ENCODE peak calls at places on chromosomes 13 and 19, in eight cellular contexts. K is stomach; H is CD8-positive, alpha-beta T cell; R is tibial artery; J is tibial nerve; P is uterus; Y is psoas muscle; F is SK-N-SH. M is an unnamed sample. For H3K4me1, the result is how much of the 10 kb centered on the place peaks cover.

GRCh38 chr19:29871143-29871542 is 59.4 kb downstream of the CCNE1 start:
- DNase-seq in K (no peak), H (no peak), R (no peak), J (no peak), P (no peak), Y (no peak), F (no peak), M (peak)

GRCh38 chr19:7515471-7516226 is at the start of gene ZNF358:
- DNase-seq in K (peak), H (no peak), R (peak), J (peak), P (peak), Y (peak), F (peak), M (peak)

GRCh38 chr13:73273737-73274136 is 214.9 kb downstream of the KLF5 start:
- DNase-seq in K (no peak), H (no peak), R (no peak), J (no peak), P (no peak), Y (no peak), F (no peak), M (no peak)

GRCh38 chr19:8220481-8220880 is 11.3 kb downstream of the CERS4 start:
- DNase-seq in K (no peak), H (no peak), R (no peak), J (no peak), P (no peak), Y (no peak), F (no peak), M (no peak)

GRCh38 chr19:18093439-18094161 is 4.0 kb upstream of the MAST3 start:
- DNase-seq in K (no peak), H (no peak), R (no peak), J (no peak), P (no peak), Y (no peak), F (peak), M (no peak)

GRCh38 chr13:27006519-27007161 is 165.0 kb downstream of the USP12 start:
- DNase-seq in K (peak), H (no peak), R (no peak), J (no peak), P (no peak), Y (no peak), F (peak), M (peak)

GRCh38 chr13:51906581-51906980 is 44.8 kb downstream of the CCDC70 start:
- DNase-seq in K (peak), H (no peak), R (no peak), J (no peak), P (no peak), Y (no peak), F (peak), M (no peak)

GRCh38 chr13:21016487-21016886 is 44.9 kb downstream of the LATS2 start:
- DNase-seq in K (no peak), H (no peak), R (no peak), J (no peak), P (no peak), Y (no peak), F (no peak), M (no peak)

GRCh38 chr19:7731218-7731595 is 703 bp downstream of the CLEC4G start:
- DNase-seq in K (no peak), H (no peak), R (no peak), J (no peak), P (no peak), Y (no peak), F (no peak), M (no peak)

GRCh38 chr13:61247149-61247936 is 168.3 kb downstream of the PCDH20 start:
- DNase-seq in K (no peak), H (no peak), R (no peak), J (no peak), P (no peak), Y (no peak), F (no peak), M (no peak)
- H3K27ac ChIP-seq in K (no peak), H (no peak), R (no peak), J (no peak), P (no peak), Y (no peak), F (no peak), M (no peak)

DNA sequence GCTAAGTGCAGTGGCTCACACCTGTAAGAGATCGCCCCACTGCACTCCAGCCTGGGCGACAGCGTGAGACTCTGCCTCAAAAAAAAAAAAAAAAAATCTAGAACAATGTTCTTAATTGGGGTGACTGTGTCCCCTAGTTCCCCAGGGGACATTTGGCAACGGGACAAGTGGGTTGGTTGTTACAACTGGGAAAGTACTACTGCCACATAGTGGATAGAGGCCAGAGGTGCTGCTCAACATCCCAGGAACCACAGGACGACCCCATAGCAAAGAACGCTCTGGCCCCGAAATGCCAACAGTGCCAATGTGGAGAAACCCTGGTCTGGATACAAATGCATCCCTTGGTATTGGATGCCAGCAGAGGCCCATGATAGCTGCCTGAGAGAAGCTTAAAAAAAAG is 11.8 kb downstream of the NLRP12 start:
- DNase-seq in K (no peak), H (no peak), R (no peak), J (no peak), P (no peak), Y (no peak), F (peak), M (no peak)
- TF ChIP-seq CTCF in K (no peak), H (no peak), R (no peak), J (no peak), P (no peak), Y (no peak), F (peak), M (peak)

DNA sequence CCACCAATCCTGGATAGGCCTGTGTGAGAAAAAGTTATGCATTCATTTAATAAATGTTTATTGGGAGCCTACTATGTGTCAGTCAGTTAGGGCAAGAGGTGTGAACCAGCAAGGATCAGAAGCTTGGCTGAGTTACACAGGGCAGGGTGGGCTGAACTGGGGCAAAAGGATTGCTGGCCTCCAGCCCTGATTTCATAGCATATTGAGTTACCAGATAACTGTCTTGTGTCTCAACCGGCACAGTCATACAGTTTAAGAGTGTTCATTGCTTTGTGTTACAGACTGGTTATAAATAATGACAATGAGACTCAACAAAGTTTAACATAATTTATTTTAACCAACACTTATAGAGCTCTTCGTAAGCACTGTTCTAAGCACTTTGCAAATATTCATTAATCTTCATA is 253.8 kb downstream of the DLEU7 start:
- DNase-seq in K (no peak), H (no peak), R (no peak), J (no peak), P (peak), Y (no peak), F (no peak), M (peak)
- H3K4me1 ChIP-seq in K (under half), H (under half), R (under half), J (under half), P (under half), Y (under half), F (under half), M (under half)

GRCh38 chr13:48749699-48750473 is 96.2 kb downstream of the CYSLTR2 start:
- DNase-seq in K (peak), H (no peak), R (peak), J (peak), P (peak), Y (peak), F (peak), M (peak)
- H3K27ac ChIP-seq in K (peak), H (no peak), R (peak), J (peak), P (peak), Y (peak), F (peak), M (peak)

GRCh38 chr19:35928507-35928906 is 7.7 kb upstream of the LRFN3 start:
- DNase-seq in K (no peak), H (no peak), R (no peak), J (no peak), P (no peak), Y (no peak), F (no peak), M (no peak)

GRCh38 chr19:35932291-35932936 is 3.8 kb upstream of the LRFN3 start:
- DNase-seq in K (no peak), H (no peak), R (no peak), J (no peak), P (no peak), Y (no peak), F (no peak), M (no peak)

GRCh38 chr19:35935911-35936737 is at the start of gene LRFN3:
- DNase-seq in K (peak), H (no peak), R (peak), J (peak), P (peak), Y (peak), F (peak), M (peak)

GRCh38 chr19:35931874-35932202 is 4.3 kb upstream of the LRFN3 start:
- DNase-seq in K (no peak), H (no peak), R (no peak), J (no peak), P (no peak), Y (no peak), F (no peak), M (no peak)

DNA sequence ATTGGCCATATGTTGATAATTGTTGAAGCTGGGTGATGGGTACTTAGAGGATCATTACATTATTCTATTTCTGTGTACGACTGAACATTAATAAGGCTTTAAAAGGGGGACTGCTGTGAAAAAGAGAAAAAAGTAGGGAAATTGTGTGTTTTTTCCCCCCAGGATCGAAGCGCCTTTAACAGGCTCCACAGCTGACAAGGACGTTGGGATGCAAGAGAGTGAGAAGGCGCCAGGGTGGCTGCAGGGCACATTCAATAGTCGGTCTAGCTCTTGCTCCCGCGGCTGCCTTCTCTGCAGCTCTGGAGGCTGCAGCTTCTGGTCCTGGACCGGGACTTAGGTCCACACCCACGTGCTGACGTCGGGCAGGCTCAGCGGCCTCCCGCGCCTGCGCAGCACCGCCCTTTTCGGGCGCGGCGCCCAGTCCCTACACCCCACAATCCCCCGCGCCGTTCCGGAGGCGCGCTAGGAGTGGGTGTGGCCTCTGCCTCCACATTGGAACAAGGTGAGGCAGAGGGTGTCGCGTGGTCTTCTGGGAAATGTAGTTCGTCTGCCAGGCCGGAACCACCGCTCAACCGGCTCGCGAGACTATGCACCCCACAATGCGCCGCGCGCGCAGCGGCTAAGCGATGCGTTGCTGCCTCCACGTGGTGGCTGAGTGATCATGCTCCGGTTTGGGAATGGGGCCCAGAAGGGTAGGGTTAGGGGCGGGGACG is 4.9 kb upstream of the LRFN3 start:
- DNase-seq in K (peak), H (peak), R (peak), J (peak), P (peak), Y (peak), F (peak), M (peak)
- TF ChIP-seq CTCF in K (peak), H (peak), R (peak), J (peak), P (peak), Y (peak), F (peak), M (peak)

GRCh38 chr13:45496942-45497341 is 32.2 kb downstream of the COG3 start:
- DNase-seq in K (no peak), H (no peak), R (no peak), J (no peak), P (no peak), Y (no peak), F (no peak), M (no peak)
- H3K4me1 ChIP-seq in K (under half), H (under half), R (under half), J (under half), P (under half), Y (under half), F (under half), M (under half)

M was measured in hepatocyte.